ENCODE peak calls at places on chromosomes 6 and 20, in nine cellular contexts. One of them, this sample, is unnamed.

GRCh38 chr6:31074406-31074805 is 38.0 kb downstream of the C6orf15 start:
- DNase-seq in left kidney: no peak
- DNase-seq in NCI-H1105: no peak
- DNase-seq in ACHN: no peak
- DNase-seq in foreskin fibroblast: no peak
- DNase-seq in substantia nigra: no peak
- DNase-seq in right cardiac atrium: no peak
- DNase-seq in left ventricle myocardium superior: no peak
- DNase-seq in endothelial cell: no peak
- DNase-seq in this sample: no peak

GRCh38 chr6:56382416-56382940 is 135.1 kb upstream of the COL21A1 start:
- DNase-seq in left kidney: no peak
- DNase-seq in NCI-H1105: no peak
- DNase-seq in ACHN: no peak
- DNase-seq in foreskin fibroblast: no peak
- DNase-seq in substantia nigra: no peak
- DNase-seq in right cardiac atrium: no peak
- DNase-seq in left ventricle myocardium superior: no peak
- DNase-seq in endothelial cell: no peak
- DNase-seq in this sample: no peak

GRCh38 chr20:64146301-64146935 is 17.8 kb upstream of the MYT1 start:
- DNase-seq in left kidney: no peak
- DNase-seq in NCI-H1105: peak
- DNase-seq in ACHN: no peak
- DNase-seq in foreskin fibroblast: no peak
- DNase-seq in substantia nigra: no peak
- DNase-seq in right cardiac atrium: peak
- DNase-seq in left ventricle myocardium superior: peak
- DNase-seq in endothelial cell: no peak
- DNase-seq in this sample: no peak

GRCh38 chr20:46772901-46773300 is 63.5 kb downstream of the SLC2A10 start:
- DNase-seq in left kidney: no peak
- DNase-seq in NCI-H1105: no peak
- DNase-seq in ACHN: no peak
- DNase-seq in foreskin fibroblast: no peak
- DNase-seq in substantia nigra: no peak
- DNase-seq in right cardiac atrium: no peak
- DNase-seq in left ventricle myocardium superior: no peak
- DNase-seq in endothelial cell: no peak
- DNase-seq in this sample: no peak

GRCh38 chr6:111743859-111744692 is 129.2 kb downstream of the FYN start:
- DNase-seq in left kidney: no peak
- DNase-seq in NCI-H1105: no peak
- DNase-seq in ACHN: no peak
- DNase-seq in foreskin fibroblast: peak
- DNase-seq in substantia nigra: no peak
- DNase-seq in right cardiac atrium: peak
- DNase-seq in left ventricle myocardium superior: no peak
- DNase-seq in endothelial cell: no peak
- DNase-seq in this sample: no peak

GRCh38 chr6:152380993-152381898 is 255.9 kb downstream of the SYNE1 start:
- DNase-seq in left kidney: peak
- DNase-seq in NCI-H1105: no peak
- DNase-seq in ACHN: peak
- DNase-seq in foreskin fibroblast: peak
- DNase-seq in substantia nigra: peak
- DNase-seq in right cardiac atrium: peak
- DNase-seq in left ventricle myocardium superior: peak
- DNase-seq in endothelial cell: peak
- DNase-seq in this sample: peak

GRCh38 chr6:157090736-157091135 is 232.6 kb downstream of the TMEM242 start:
- DNase-seq in left kidney: no peak
- DNase-seq in NCI-H1105: no peak
- DNase-seq in ACHN: no peak
- DNase-seq in foreskin fibroblast: no peak
- DNase-seq in substantia nigra: no peak
- DNase-seq in right cardiac atrium: no peak
- DNase-seq in left ventricle myocardium superior: no peak
- DNase-seq in endothelial cell: no peak
- DNase-seq in this sample: no peak

GRCh38 chr20:54199721-54200176 is 8.1 kb upstream of the PFDN4 start:
- DNase-seq in left kidney: peak
- DNase-seq in NCI-H1105: peak
- DNase-seq in ACHN: peak
- DNase-seq in foreskin fibroblast: peak
- DNase-seq in substantia nigra: peak
- DNase-seq in right cardiac atrium: peak
- DNase-seq in left ventricle myocardium superior: peak
- DNase-seq in endothelial cell: peak
- DNase-seq in this sample: peak

GRCh38 chr6:26240157-26240980 is 124.6 kb upstream of the BTN3A2 start:
- DNase-seq in left kidney: peak
- DNase-seq in NCI-H1105: no peak
- DNase-seq in ACHN: no peak
- DNase-seq in foreskin fibroblast: peak
- DNase-seq in substantia nigra: no peak
- DNase-seq in right cardiac atrium: peak
- DNase-seq in left ventricle myocardium superior: peak
- DNase-seq in endothelial cell: peak
- DNase-seq in this sample: no peak

GRCh38 chr20:50850721-50851286 is 55.9 kb downstream of the BCAS4 start:
- DNase-seq in left kidney: peak
- DNase-seq in NCI-H1105: no peak
- DNase-seq in ACHN: no peak
- DNase-seq in foreskin fibroblast: no peak
- DNase-seq in substantia nigra: no peak
- DNase-seq in right cardiac atrium: no peak
- DNase-seq in left ventricle myocardium superior: no peak
- DNase-seq in endothelial cell: no peak
- DNase-seq in this sample: no peak

This sample was measured in RKO.